ENCODE peak calls at places on chromosome 17, in five cellular contexts. One of them, this sample, is unnamed.
A peak's percentile ranks its signal among the peaks of the same experiment; 100 is the strongest.

GRCh38 chr17:69462010-69462409 is 47.5 kb downstream of the MAP2K6 start:
- DNase-seq in PC-9: no peak
- DNase-seq in neural progenitor cell: no peak
- DNase-seq in cardiac muscle cell: no peak
- DNase-seq in ovary: no peak
- DNase-seq in this sample: peak; percentile 29

GRCh38 chr17:39194089-39194984 is 3.1 kb downstream of the CACNB1 start:
- DNase-seq in PC-9: no peak
- DNase-seq in neural progenitor cell: peak; percentile 81
- DNase-seq in cardiac muscle cell: peak; percentile 84
- DNase-seq in ovary: no peak
- DNase-seq in this sample: peak; percentile 91

GRCh38 chr17:83147285-83147684 is 67.9 kb downstream of the METRNL start:
- DNase-seq in PC-9: no peak
- DNase-seq in neural progenitor cell: no peak
- DNase-seq in cardiac muscle cell: no peak
- DNase-seq in ovary: no peak
- DNase-seq in this sample: no peak

GRCh38 chr17:19508327-19508867 is 25.3 kb upstream of the SLC47A1 start:
- DNase-seq in PC-9: no peak
- DNase-seq in neural progenitor cell: peak; percentile 53
- DNase-seq in cardiac muscle cell: no peak
- DNase-seq in ovary: peak; percentile 56
- DNase-seq in this sample: peak; percentile 31

GRCh38 chr17:38636054-38636453 is 30.3 kb upstream of the SRCIN1 start:
- DNase-seq in PC-9: no peak
- DNase-seq in neural progenitor cell: peak; percentile 68
- DNase-seq in cardiac muscle cell: no peak
- DNase-seq in ovary: no peak
- DNase-seq in this sample: no peak

GRCh38 chr17:49707246-49707607 is 537 bp downstream of the SLC35B1 start:
- DNase-seq in PC-9: no peak
- DNase-seq in neural progenitor cell: peak; percentile 51
- DNase-seq in cardiac muscle cell: no peak
- DNase-seq in ovary: no peak
- DNase-seq in this sample: no peak

GRCh38 chr17:48571024-48571818 is 6.9 kb downstream of the HOXB4 start:
- DNase-seq in PC-9: no peak
- DNase-seq in neural progenitor cell: no peak
- DNase-seq in cardiac muscle cell: no peak
- DNase-seq in ovary: no peak
- DNase-seq in this sample: no peak

GRCh38 chr17:17876959-17877547 is 40.3 kb upstream of the SREBF1 start:
- DNase-seq in PC-9: no peak
- DNase-seq in neural progenitor cell: no peak
- DNase-seq in cardiac muscle cell: peak; percentile 23
- DNase-seq in ovary: peak; percentile 67
- DNase-seq in this sample: peak; percentile 47

GRCh38 chr17:28744104-28744801 is 442 bp downstream of the TRAF4 start:
- DNase-seq in PC-9: peak; percentile 53
- DNase-seq in neural progenitor cell: peak; percentile 92
- DNase-seq in cardiac muscle cell: peak; percentile 69
- DNase-seq in ovary: peak; percentile 54
- DNase-seq in this sample: peak; percentile 47

GRCh38 chr17:19753049-19753444 is 4.9 kb upstream of the ALDH3A1 start:
- DNase-seq in PC-9: peak; percentile 98
- DNase-seq in neural progenitor cell: no peak
- DNase-seq in cardiac muscle cell: no peak
- DNase-seq in ovary: no peak
- DNase-seq in this sample: peak; percentile 86

GRCh38 chr17:20925091-20925490 is 117.7 kb downstream of the USP22 start:
- DNase-seq in PC-9: no peak
- DNase-seq in neural progenitor cell: no peak
- DNase-seq in cardiac muscle cell: no peak
- DNase-seq in ovary: no peak
- DNase-seq in this sample: no peak

GRCh38 chr17:78735832-78736525 is 46.1 kb downstream of the CYTH1 start:
- DNase-seq in PC-9: peak; percentile 39
- DNase-seq in neural progenitor cell: no peak
- DNase-seq in cardiac muscle cell: no peak
- DNase-seq in ovary: no peak
- DNase-seq in this sample: no peak

DNA sequence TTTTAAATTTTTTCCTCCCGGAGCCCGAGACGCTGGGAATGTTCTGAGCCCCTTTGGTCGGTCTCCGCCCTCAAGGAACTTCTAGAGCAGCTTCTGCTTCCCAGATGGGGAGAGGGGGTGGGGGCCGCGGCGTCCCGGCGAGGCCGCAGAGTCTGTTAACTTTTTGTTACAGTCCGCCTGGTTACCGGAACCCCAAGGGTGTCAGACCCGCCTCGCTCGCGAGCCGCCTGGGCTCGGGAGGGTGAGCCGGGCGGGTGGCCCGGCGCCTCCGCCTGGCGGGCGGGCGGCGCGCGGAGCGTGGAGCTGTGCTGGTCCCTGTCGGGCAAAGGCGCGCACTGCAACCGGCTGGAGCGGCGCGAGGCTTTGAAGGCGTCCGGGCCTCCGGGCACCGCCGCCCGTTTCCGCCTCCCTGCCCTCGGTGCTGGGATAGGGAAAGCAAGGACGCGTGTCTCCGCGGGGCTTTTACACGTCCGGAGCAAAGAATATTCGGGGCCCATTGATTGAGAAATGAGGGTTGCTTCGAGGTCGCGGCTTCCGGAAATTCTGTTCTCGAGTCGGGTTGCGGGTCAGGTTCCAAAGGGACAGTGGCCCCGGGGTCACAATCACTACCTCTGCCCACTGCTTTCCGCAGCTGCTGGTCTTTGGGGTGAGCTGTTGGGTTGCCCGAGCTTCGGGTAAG is 1.7 kb downstream of the HS3ST3B1 start:
- DNase-seq in PC-9: peak; percentile 41
- DNase-seq in neural progenitor cell: peak; percentile 95
- DNase-seq in cardiac muscle cell: peak; percentile 94
- DNase-seq in ovary: peak; percentile 80
- DNase-seq in this sample: peak; percentile 90
- H3K27ac ChIP-seq in PC-9: no peak overlapping the region
- H3K27ac ChIP-seq in neural progenitor cell: no peak overlapping the region
- H3K27ac ChIP-seq in cardiac muscle cell: no peak overlapping the region
- H3K27ac ChIP-seq in ovary: peak overlapping the region; percentile 1
- H3K27ac ChIP-seq in this sample: peak overlapping the region; percentile 68

GRCh38 chr17:42999003-42999525 is 845 bp downstream of the RPL27 start:
- DNase-seq in PC-9: no peak
- DNase-seq in neural progenitor cell: no peak
- DNase-seq in cardiac muscle cell: no peak
- DNase-seq in ovary: no peak
- DNase-seq in this sample: no peak

GRCh38 chr17:42997984-42998938 is at the start of gene RPL27:
- DNase-seq in PC-9: peak; percentile 93
- DNase-seq in neural progenitor cell: peak; percentile 99
- DNase-seq in cardiac muscle cell: peak; percentile 99
- DNase-seq in ovary: peak; percentile 97
- DNase-seq in this sample: peak; percentile 98

GRCh38 chr17:42992872-42993271 is 5.3 kb upstream of the RPL27 start:
- DNase-seq in PC-9: no peak
- DNase-seq in neural progenitor cell: no peak
- DNase-seq in cardiac muscle cell: no peak
- DNase-seq in ovary: no peak
- DNase-seq in this sample: no peak

GRCh38 chr17:42997390-42997983 is 732 bp upstream of the RPL27 start:
- DNase-seq in PC-9: no peak
- DNase-seq in neural progenitor cell: no peak
- DNase-seq in cardiac muscle cell: no peak
- DNase-seq in ovary: no peak
- DNase-seq in this sample: no peak
- H3K4me3 ChIP-seq in PC-9: peak overlapping the region; percentile 49
- H3K4me3 ChIP-seq in neural progenitor cell: peak overlapping the region; percentile 79
- H3K4me3 ChIP-seq in cardiac muscle cell: peak overlapping the region; percentile 17
- H3K4me3 ChIP-seq in ovary: no peak overlapping the region
- H3K4me3 ChIP-seq in this sample: peak overlapping the region; percentile 93

GRCh38 chr17:81378941-81379511 is 16.2 kb upstream of the BAHCC1 start:
- DNase-seq in PC-9: no peak
- DNase-seq in neural progenitor cell: no peak
- DNase-seq in cardiac muscle cell: no peak
- DNase-seq in ovary: no peak
- DNase-seq in this sample: no peak

GRCh38 chr17:81380117-81380516 is 15.1 kb upstream of the BAHCC1 start:
- DNase-seq in PC-9: no peak
- DNase-seq in neural progenitor cell: no peak
- DNase-seq in cardiac muscle cell: no peak
- DNase-seq in ovary: no peak
- DNase-seq in this sample: no peak

GRCh38 chr17:81380682-81381518 is 14.4 kb upstream of the BAHCC1 start:
- DNase-seq in PC-9: no peak
- DNase-seq in neural progenitor cell: no peak
- DNase-seq in cardiac muscle cell: no peak
- DNase-seq in ovary: no peak
- DNase-seq in this sample: no peak

GRCh38 chr17:81381632-81382577 is 13.4 kb upstream of the BAHCC1 start:
- DNase-seq in PC-9: no peak
- DNase-seq in neural progenitor cell: no peak
- DNase-seq in cardiac muscle cell: no peak
- DNase-seq in ovary: no peak
- DNase-seq in this sample: no peak

GRCh38 chr17:81379523-81379942 is 15.7 kb upstream of the BAHCC1 start:
- DNase-seq in PC-9: peak; percentile 90
- DNase-seq in neural progenitor cell: no peak
- DNase-seq in cardiac muscle cell: no peak
- DNase-seq in ovary: no peak
- DNase-seq in this sample: no peak
- TF ChIP-seq CTCF in PC-9: no peak
- TF ChIP-seq CTCF in neural progenitor cell: no peak
- TF ChIP-seq CTCF in cardiac muscle cell: no peak
- TF ChIP-seq CTCF in ovary: no peak
- TF ChIP-seq CTCF in this sample: no peak

DNA sequence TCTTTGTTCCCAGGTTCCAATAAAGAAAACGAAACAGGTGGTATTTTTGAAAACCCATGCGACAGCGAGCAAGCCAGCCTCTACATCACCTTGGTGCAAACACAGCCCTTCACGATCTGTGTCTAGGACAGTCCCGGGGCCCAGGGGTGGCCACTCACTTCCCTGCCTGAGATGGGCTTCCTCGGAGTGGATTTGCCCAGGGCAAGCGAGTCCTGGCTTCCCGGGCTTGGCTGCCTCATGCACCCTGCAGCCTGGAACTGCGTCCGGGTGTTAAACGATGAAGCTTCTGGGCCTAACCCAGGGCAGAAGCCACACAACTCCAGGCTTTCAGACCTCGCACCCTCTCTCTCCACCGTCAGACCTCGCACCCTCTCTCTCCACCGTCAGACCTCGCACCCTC is 66.0 kb downstream of the RPH3AL start:
- DNase-seq in PC-9: no peak
- DNase-seq in neural progenitor cell: no peak
- DNase-seq in cardiac muscle cell: no peak
- DNase-seq in ovary: no peak
- DNase-seq in this sample: no peak
- H3K27ac ChIP-seq in PC-9: no peak overlapping the region
- H3K27ac ChIP-seq in neural progenitor cell: no peak overlapping the region
- H3K27ac ChIP-seq in cardiac muscle cell: no peak overlapping the region
- H3K27ac ChIP-seq in ovary: no peak overlapping the region
- H3K27ac ChIP-seq in this sample: no peak overlapping the region

DNA sequence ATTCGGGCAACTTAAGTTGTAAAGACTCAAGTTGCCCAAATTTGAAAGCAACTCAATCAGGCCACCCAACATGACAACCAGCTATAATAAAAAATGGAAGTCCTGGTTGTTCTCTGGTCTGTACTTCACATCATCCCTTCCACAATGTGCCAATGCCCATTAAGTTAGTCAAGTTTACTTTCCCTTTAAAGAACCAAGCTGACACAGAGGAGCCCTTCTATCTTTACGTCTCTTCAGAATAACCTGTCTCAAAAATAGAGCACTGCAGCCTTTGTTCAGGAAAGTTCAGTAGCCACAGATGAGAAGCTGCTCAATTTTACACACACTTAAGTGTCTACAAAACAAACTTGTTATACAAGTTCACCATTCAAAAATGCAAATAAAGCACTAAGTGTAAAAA is 75.1 kb upstream of the C17orf78 start:
- DNase-seq in PC-9: no peak
- DNase-seq in neural progenitor cell: no peak
- DNase-seq in cardiac muscle cell: no peak
- DNase-seq in ovary: no peak
- DNase-seq in this sample: no peak
- H3K4me3 ChIP-seq in PC-9: no peak overlapping the region
- H3K4me3 ChIP-seq in neural progenitor cell: no peak overlapping the region
- H3K4me3 ChIP-seq in cardiac muscle cell: no peak overlapping the region
- H3K4me3 ChIP-seq in ovary: no peak overlapping the region
- H3K4me3 ChIP-seq in this sample: peak overlapping the region; percentile 58